ENCODE peak calls at places on chromosomes 3 and 15, in nine cellular contexts. L is upper lobe of right lung, J is IMR-90, H is left ventricle myocardium inferior, G is retinal pigment epithelial cell, W is thyroid gland, X is astrocyte of the spinal cord, O is PC-9, Q is MCF 10A. E is an unnamed sample.

GRCh38 chr3:46664188-46664970 is 29.1 kb downstream of the ALS2CL start:
- DNase-seq in W (no peak), H (no peak), Q (no peak), J (no peak), G (no peak), O (no peak), L (peak), X (no peak), E (no peak)

GRCh38 chr3:105427332-105427731 is 60.6 kb downstream of the ALCAM start:
- DNase-seq in L (no peak), H (no peak), W (no peak), G (no peak), X (no peak), J (no peak), O (no peak), Q (no peak), E (no peak)

GRCh38 chr15:74173545-74174215 is at the start of gene ISLR:
- DNase-seq in J (peak), G (no peak), X (peak), Q (no peak), L (no peak), O (no peak), H (peak), W (peak), E (no peak)

GRCh38 chr15:31325432-31325975 is 1.1 kb upstream of the KLF13 start:
- DNase-seq in Q (no peak), O (no peak), G (no peak), L (peak), H (peak), W (peak), J (peak), X (no peak), E (no peak)

GRCh38 chr3:21944251-21944650 is 193.2 kb upstream of the ZNF385D start:
- DNase-seq in L (no peak), O (no peak), H (no peak), J (no peak), Q (no peak), W (no peak), X (peak), G (peak), E (no peak)

GRCh38 chr3:46496745-46497555 is 826 bp upstream of the RTP3 start:
- DNase-seq in Q (peak), J (peak), O (no peak), L (no peak), G (no peak), W (no peak), X (no peak), H (no peak), E (no peak)

GRCh38 chr15:44159492-44159891 is 35.6 kb downstream of the FRMD5 start:
- DNase-seq in J (no peak), Q (no peak), H (no peak), X (no peak), G (no peak), W (no peak), L (no peak), O (no peak), E (no peak)

GRCh38 chr3:64214697-64215018 is 10.6 kb downstream of the PRICKLE2 start:
- DNase-seq in J (peak), X (no peak), O (peak), W (no peak), L (no peak), G (no peak), Q (peak), H (no peak), E (no peak)

GRCh38 chr3:195005759-195006555 is 265.0 kb downstream of the XXYLT1 start:
- DNase-seq in G (no peak), Q (no peak), J (no peak), O (no peak), L (peak), X (no peak), H (no peak), W (no peak), E (no peak)

GRCh38 chr3:12929801-12930200 is 88.4 kb upstream of the RPL32 start:
- DNase-seq in H (no peak), O (no peak), J (no peak), L (no peak), Q (no peak), G (no peak), X (no peak), W (no peak), E (no peak)

GRCh38 chr15:97672586-97672985 is 287.9 kb upstream of the ARRDC4 start:
- DNase-seq in W (no peak), X (no peak), Q (no peak), G (no peak), L (no peak), J (no peak), O (no peak), H (no peak), E (no peak)

GRCh38 chr15:70752142-70752754 is 11.1 kb downstream of the UACA start:
- DNase-seq in H (peak), X (peak), G (no peak), Q (no peak), W (no peak), L (no peak), O (no peak), J (no peak), E (no peak)

GRCh38 chr3:43161684-43162512 is 56.0 kb upstream of the POMGNT2 start:
- DNase-seq in W (no peak), O (no peak), L (no peak), H (no peak), X (peak), Q (peak), J (peak), G (peak), E (peak)

GRCh38 chr15:81752149-81752942 is 293.5 kb downstream of the MEX3B start:
- DNase-seq in H (peak), Q (peak), O (no peak), X (no peak), J (peak), L (no peak), W (peak), G (no peak), E (peak)

GRCh38 chr3:174548841-174549623 is 310.1 kb upstream of the NAALADL2 start:
- DNase-seq in X (no peak), G (no peak), J (no peak), H (no peak), W (no peak), L (no peak), O (no peak), Q (no peak), E (no peak)

GRCh38 chr3:129195731-129196256 is 12.1 kb upstream of the CNBP start:
- DNase-seq in Q (peak), G (peak), J (peak), W (no peak), X (peak), L (no peak), O (peak), H (peak), E (peak)

GRCh38 chr3:65712156-65712555 is 326.6 kb downstream of the MAGI1 start:
- DNase-seq in G (no peak), J (peak), O (no peak), X (no peak), L (no peak), H (no peak), W (no peak), Q (no peak), E (no peak)

GRCh38 chr15:74635228-74635627 is 19.6 kb downstream of the CLK3 start:
- DNase-seq in O (peak), G (no peak), H (peak), Q (peak), W (peak), X (peak), J (peak), L (peak), E (no peak)

GRCh38 chr15:81264072-81264857 is 59.7 kb downstream of the STARD5 start:
- DNase-seq in W (no peak), H (no peak), J (no peak), L (no peak), X (no peak), Q (no peak), G (no peak), O (no peak), E (no peak)

GRCh38 chr3:119469378-119470189 is 821 bp downstream of the POGLUT1 start:
- DNase-seq in X (peak), W (no peak), H (no peak), J (peak), G (no peak), O (no peak), Q (no peak), L (no peak), E (peak)

GRCh38 chr3:182979719-182980191 is 583 bp downstream of the DCUN1D1 start:
- DNase-seq in H (no peak), J (peak), Q (peak), X (peak), L (no peak), O (peak), G (no peak), W (peak), E (no peak)

GRCh38 chr15:41462396-41462795 is 31.3 kb upstream of the ITPKA start:
- DNase-seq in W (no peak), L (no peak), X (no peak), O (no peak), H (no peak), Q (no peak), J (peak), G (no peak), E (no peak)

GRCh38 chr3:126959921-126960603 is 22.9 kb upstream of the PLXNA1 start:
- DNase-seq in G (no peak), X (peak), W (no peak), H (peak), J (peak), O (peak), Q (peak), L (peak), E (peak)
- TF ChIP-seq CTCF in G (peak), X (peak), W (no peak), H (no peak), J (peak), O (peak), Q (peak), L (no peak), E (peak)

GRCh38 chr3:11530153-11530721 is 113.5 kb downstream of the VGLL4 start:
- DNase-seq in X (peak), G (peak), J (peak), W (peak), L (peak), O (no peak), Q (peak), H (peak), E (no peak)
- TF ChIP-seq CTCF in X (peak), G (peak), J (peak), W (peak), L (no peak), O (no peak), Q (no peak), H (peak), E (no peak)

DNA sequence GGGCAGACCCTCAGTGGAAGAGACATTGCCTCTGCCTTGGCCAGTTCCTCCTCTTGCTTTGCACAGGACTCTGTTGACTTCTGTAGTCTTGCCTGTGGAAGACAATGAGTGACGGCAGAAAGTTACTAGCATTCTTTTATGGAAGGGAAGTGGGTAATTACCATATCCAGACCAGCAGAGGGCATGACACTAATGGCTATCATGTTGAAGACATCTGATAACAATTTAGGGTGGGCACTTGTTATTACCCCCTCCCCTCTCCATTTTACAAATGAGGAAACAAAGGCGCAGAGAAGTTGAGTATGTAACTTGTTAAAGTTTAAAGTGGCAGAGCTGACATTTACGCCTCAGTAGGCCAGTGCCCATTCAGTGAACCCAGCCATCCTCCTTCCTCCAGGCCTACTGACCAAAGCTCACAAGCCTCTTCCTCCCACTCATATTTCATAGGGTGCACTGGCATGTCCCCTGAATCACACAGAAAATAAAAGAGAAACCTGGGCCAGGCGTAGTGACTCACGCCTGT is 48.2 kb upstream of the FMN1 start:
- DNase-seq in L (no peak), J (no peak), W (peak), X (peak), G (no peak), O (peak), Q (peak), H (no peak), E (no peak)
- TF ChIP-seq CTCF in L (peak), J (peak), W (peak), X (peak), G (peak), O (peak), Q (peak), H (peak), E (peak)

GRCh38 chr3:159672728-159673471 is 315.7 kb upstream of the IL12A start:
- DNase-seq in J (no peak), X (peak), W (no peak), L (no peak), Q (no peak), H (no peak), G (no peak), O (no peak), E (no peak)
- TF ChIP-seq CTCF in J (no peak), X (peak), W (no peak), L (no peak), Q (no peak), H (no peak), G (peak), O (no peak), E (no peak)